ENCODE peak calls at places on chromosomes 7 and 10, in nine cellular contexts. T, Y, V, S, C, U, R, L and I are unnamed samples.

GRCh38 chr7:30214651-30215137 is 69.7 kb upstream of the ZNRF2 start:
- DNase-seq in T (no peak), Y (no peak), V (no peak), S (no peak), C (no peak), U (no peak), R (no peak), L (no peak), I (no peak)

GRCh38 chr10:122459586-122460273 is 1.6 kb upstream of the HTRA1 start:
- DNase-seq in T (peak), Y (no peak), V (no peak), S (no peak), C (no peak), U (no peak), R (peak), L (no peak), I (no peak)

GRCh38 chr7:148983220-148984146 is 44.8 kb downstream of the PDIA4 start:
- DNase-seq in T (no peak), Y (peak), V (peak), S (no peak), C (peak), U (no peak), R (peak), L (peak), I (peak)

GRCh38 chr7:52639126-52639525 is 396.3 kb upstream of the POM121L12 start:
- DNase-seq in T (no peak), Y (no peak), V (no peak), S (no peak), C (no peak), U (no peak), R (no peak), L (no peak), I (no peak)

GRCh38 chr10:44306147-44306710 is 78.7 kb downstream of the CXCL12 start:
- DNase-seq in T (no peak), Y (no peak), V (no peak), S (no peak), C (no peak), U (no peak), R (peak), L (no peak), I (no peak)

GRCh38 chr7:18993933-18994668 is 123.3 kb downstream of the TWIST1 start:
- DNase-seq in T (no peak), Y (no peak), V (no peak), S (no peak), C (no peak), U (no peak), R (peak), L (no peak), I (no peak)

GRCh38 chr7:85104432-85105205 is 82.2 kb downstream of the SEMA3D start:
- DNase-seq in T (no peak), Y (no peak), V (no peak), S (no peak), C (no peak), U (no peak), R (peak), L (no peak), I (no peak)

GRCh38 chr10:124025152-124025551 is 68.2 kb downstream of the CHST15 start:
- DNase-seq in T (no peak), Y (no peak), V (no peak), S (no peak), C (peak), U (no peak), R (no peak), L (no peak), I (no peak)

GRCh38 chr10:43216931-43217562 is 49.8 kb downstream of the RASGEF1A start:
- DNase-seq in T (no peak), Y (no peak), V (no peak), S (no peak), C (no peak), U (no peak), R (no peak), L (no peak), I (no peak)

GRCh38 chr10:33330543-33331019 is 3.9 kb downstream of the NRP1 start:
- DNase-seq in T (no peak), Y (peak), V (peak), S (no peak), C (peak), U (peak), R (peak), L (peak), I (peak)

GRCh38 chr10:133458710-133459453 is 5.1 kb downstream of the SCART1 start:
- DNase-seq in T (no peak), Y (no peak), V (no peak), S (no peak), C (no peak), U (peak), R (no peak), L (no peak), I (peak)

GRCh38 chr10:132546567-132547420 is 9.2 kb downstream of the INPP5A start:
- DNase-seq in T (no peak), Y (peak), V (no peak), S (no peak), C (peak), U (no peak), R (no peak), L (no peak), I (no peak)

GRCh38 chr10:95475827-95476481 is 85.2 kb downstream of the SORBS1 start:
- DNase-seq in T (no peak), Y (peak), V (peak), S (no peak), C (no peak), U (no peak), R (no peak), L (no peak), I (no peak)

GRCh38 chr7:104767826-104768536 is 246.0 kb upstream of the KMT2E start:
- DNase-seq in T (no peak), Y (no peak), V (no peak), S (no peak), C (no peak), U (no peak), R (no peak), L (no peak), I (no peak)

GRCh38 chr7:130941322-130942210 is 207.6 kb upstream of the KLF14 start:
- DNase-seq in T (no peak), Y (peak), V (peak), S (no peak), C (no peak), U (no peak), R (peak), L (no peak), I (no peak)

GRCh38 chr7:46713868-46714596 is 793.0 kb upstream of the IGFBP3 start:
- DNase-seq in T (no peak), Y (peak), V (no peak), S (no peak), C (no peak), U (no peak), R (no peak), L (no peak), I (no peak)

GRCh38 chr7:1965579-1966294 is 267.0 kb downstream of the MAD1L1 start:
- DNase-seq in T (no peak), Y (no peak), V (no peak), S (no peak), C (no peak), U (no peak), R (no peak), L (no peak), I (no peak)